ENCODE peak calls at places on chromosomes 3 and 15, in seven cellular contexts. Y is tibial artery; C is dorsolateral prefrontal cortex; E is psoas muscle; G is IMR-90; D is body of pancreas; V is CD4-positive, alpha-beta memory T cell. Z is an unnamed sample.

GRCh38 chr3:53155763-53156162 is 5.2 kb upstream of the PRKCD start:
- DNase-seq in E (no peak), C (no peak), V (no peak), D (peak), G (no peak), Y (no peak), Z (no peak)

GRCh38 chr15:76799760-76800159 is 105.4 kb downstream of the SCAPER start:
- DNase-seq in C (no peak), G (peak), D (no peak), V (no peak), E (no peak), Y (no peak), Z (peak)

GRCh38 chr3:69294014-69294771 is 91.7 kb downstream of the FRMD4B start:
- DNase-seq in V (no peak), E (no peak), G (no peak), D (no peak), C (no peak), Y (no peak), Z (peak)

GRCh38 chr15:70179309-70179892 is 81.7 kb upstream of the TLE3 start:
- DNase-seq in C (no peak), Y (no peak), E (no peak), G (no peak), V (no peak), D (no peak), Z (no peak)

GRCh38 chr3:54008099-54008498 is 114.3 kb upstream of the CACNA2D3 start:
- DNase-seq in G (no peak), E (no peak), D (no peak), C (no peak), V (no peak), Y (no peak), Z (peak)

GRCh38 chr3:41893977-41894376 is 67.9 kb downstream of the ULK4 start:
- DNase-seq in V (peak), E (no peak), Y (no peak), G (peak), D (peak), C (no peak), Z (no peak)

GRCh38 chr3:853489-853888 is 239.3 kb upstream of the CNTN6 start:
- DNase-seq in Y (no peak), D (no peak), G (no peak), E (no peak), V (no peak), C (no peak), Z (no peak)

GRCh38 chr3:159787794-159788205 is 200.8 kb upstream of the IL12A start:
- DNase-seq in E (no peak), G (peak), V (no peak), D (no peak), C (no peak), Y (no peak), Z (peak)

GRCh38 chr3:4038351-4038750 is 239.1 kb downstream of the LRRN1 start:
- DNase-seq in G (no peak), C (no peak), V (no peak), D (no peak), E (no peak), Y (no peak), Z (no peak)

GRCh38 chr3:70982700-70983140 is 600.8 kb downstream of the FOXP1 start:
- DNase-seq in V (peak), G (peak), C (peak), D (peak), E (peak), Y (peak), Z (peak)

GRCh38 chr15:49646891-49647290 is 26.0 kb downstream of the DTWD1 start:
- DNase-seq in V (no peak), Y (no peak), D (no peak), E (no peak), C (no peak), G (peak), Z (no peak)
- H3K27ac ChIP-seq in V (no peak), Y (no peak), D (no peak), E (no peak), C (no peak), G (no peak), Z (no peak)

DNA sequence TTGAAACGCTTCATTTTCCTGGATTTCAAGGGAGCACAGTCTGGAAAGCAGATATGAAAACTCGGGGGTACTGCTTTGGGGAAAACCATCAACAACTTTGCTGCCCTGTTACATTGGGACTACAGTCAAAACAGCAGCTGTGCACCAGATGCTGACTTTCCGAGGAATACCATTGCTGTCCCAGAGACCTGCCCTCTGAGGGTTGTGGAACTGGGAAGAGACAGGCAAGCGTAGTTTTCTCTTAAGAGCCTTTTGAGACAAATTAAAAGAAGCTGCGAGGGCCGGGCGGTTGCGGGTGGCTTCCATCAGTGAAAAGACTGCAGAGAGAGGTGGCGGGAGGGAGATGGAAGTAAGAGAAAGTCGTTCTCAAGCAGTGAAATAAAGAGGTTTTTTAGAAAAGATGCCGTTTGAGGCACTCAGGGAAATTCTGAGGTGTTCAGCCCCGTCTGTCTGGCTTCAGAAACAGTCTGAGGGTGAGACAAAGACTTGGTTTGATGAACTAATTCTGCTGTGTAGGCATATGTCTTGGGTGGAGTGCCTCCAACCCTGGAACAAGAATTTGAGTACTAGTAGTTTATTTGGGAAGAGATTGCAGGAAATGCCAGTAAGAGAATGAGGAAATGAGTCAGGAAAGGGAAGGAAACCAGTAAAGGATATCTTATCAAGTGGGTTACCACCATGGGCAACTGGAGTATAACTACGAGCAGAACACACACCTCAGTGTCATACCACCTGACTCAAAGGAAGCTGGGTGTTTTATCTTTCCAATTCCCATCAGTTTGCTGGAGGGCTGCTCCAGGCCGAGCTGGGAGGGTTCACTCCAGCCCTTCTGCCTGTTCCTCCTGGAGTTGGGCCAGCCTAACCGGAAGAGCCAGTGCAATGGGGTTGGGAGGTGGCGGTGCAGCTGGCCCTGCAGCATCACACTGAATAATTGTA is 75.1 kb downstream of the TGFBR2 start:
- DNase-seq in D (peak), V (no peak), C (no peak), Y (no peak), E (peak), G (peak), Z (no peak)
- H3K27ac ChIP-seq in D (no peak), V (no peak), C (peak), Y (peak), E (peak), G (peak), Z (no peak)

GRCh38 chr3:46495901-46496456 is 1.8 kb upstream of the RTP3 start:
- DNase-seq in C (no peak), E (no peak), D (no peak), G (peak), V (no peak), Y (no peak), Z (peak)
- H3K27ac ChIP-seq in C (no peak), E (no peak), D (no peak), G (peak), V (no peak), Y (no peak), Z (no peak)

GRCh38 chr15:38886315-38887163 is 321.9 kb upstream of the RASGRP1 start:
- DNase-seq in V (no peak), Y (no peak), E (no peak), G (peak), C (no peak), D (no peak), Z (peak)

GRCh38 chr15:38883987-38884386 is 319.4 kb upstream of the RASGRP1 start:
- DNase-seq in G (peak), Y (no peak), E (no peak), D (no peak), C (no peak), V (no peak), Z (no peak)

GRCh38 chr15:38882226-38882625 is 317.6 kb upstream of the RASGRP1 start:
- DNase-seq in C (no peak), D (no peak), E (no peak), V (no peak), Y (no peak), G (no peak), Z (no peak)

GRCh38 chr15:38885477-38885952 is 320.9 kb upstream of the RASGRP1 start:
- DNase-seq in D (no peak), V (no peak), Y (no peak), C (no peak), G (no peak), E (no peak), Z (no peak)

DNA sequence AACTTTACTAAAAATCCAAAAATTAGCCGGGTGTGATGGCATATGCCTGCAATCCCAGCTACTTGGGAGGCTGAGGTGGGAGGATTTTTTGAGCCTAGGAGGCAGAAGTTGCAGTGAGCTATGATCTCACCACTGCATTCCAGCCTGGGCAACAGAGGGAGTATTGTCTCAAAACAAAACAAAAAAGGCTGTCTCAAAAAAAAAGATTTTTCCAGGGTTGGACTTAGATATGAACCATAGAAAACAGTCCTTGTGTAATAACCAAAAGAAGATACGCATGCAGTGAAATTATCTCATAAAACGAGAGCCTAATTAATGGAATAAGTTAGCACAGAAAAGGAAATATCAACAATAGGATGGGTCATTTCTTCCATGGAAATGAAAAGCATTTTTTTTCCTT is 320.4 kb upstream of the RASGRP1 start:
- DNase-seq in D (no peak), G (peak), Y (no peak), V (no peak), E (no peak), C (no peak), Z (no peak)
- H3K27ac ChIP-seq in D (no peak), G (peak), Y (no peak), V (no peak), E (no peak), C (no peak), Z (no peak)

GRCh38 chr3:107222927-107223326 is 154.3 kb upstream of the CCDC54 start:
- DNase-seq in C (no peak), G (peak), D (no peak), V (no peak), E (no peak), Y (no peak), Z (no peak)
- H3K27ac ChIP-seq in C (no peak), G (peak), D (no peak), V (no peak), E (no peak), Y (peak), Z (peak)

Z was measured in foreskin keratinocyte.